ENCODE peak calls at places on chromosomes 2 and 18, in six cellular contexts. One of them, this sample, is unnamed. For H3K4me1, the result is how much of the 10 kb centered on the place peaks cover.

GRCh38 chr2:47016172-47016913 is 100.7 kb upstream of the MCFD2 start:
- DNase-seq in A549: peak
- DNase-seq in breast epithelium: no peak
- DNase-seq in mucosa of descending colon: peak
- DNase-seq in cardiac muscle cell: peak
- DNase-seq in tibial artery: no peak
- DNase-seq in this sample: peak

GRCh38 chr2:130355578-130356431 is at the start of gene PTPN18:
- DNase-seq in A549: peak
- DNase-seq in breast epithelium: peak
- DNase-seq in mucosa of descending colon: peak
- DNase-seq in cardiac muscle cell: peak
- DNase-seq in tibial artery: peak
- DNase-seq in this sample: peak

GRCh38 chr18:39454866-39455265 is 1889.3 kb upstream of the CELF4 start:
- DNase-seq in A549: no peak
- DNase-seq in breast epithelium: no peak
- DNase-seq in mucosa of descending colon: no peak
- DNase-seq in cardiac muscle cell: no peak
- DNase-seq in tibial artery: no peak
- DNase-seq in this sample: no peak

GRCh38 chr18:22378672-22379282 is 38.9 kb downstream of the CTAGE1 start:
- DNase-seq in A549: peak
- DNase-seq in breast epithelium: no peak
- DNase-seq in mucosa of descending colon: peak
- DNase-seq in cardiac muscle cell: peak
- DNase-seq in tibial artery: no peak
- DNase-seq in this sample: peak

GRCh38 chr2:71814885-71815284 is 332.8 kb downstream of the CYP26B1 start:
- DNase-seq in A549: no peak
- DNase-seq in breast epithelium: no peak
- DNase-seq in mucosa of descending colon: no peak
- DNase-seq in cardiac muscle cell: no peak
- DNase-seq in tibial artery: no peak
- DNase-seq in this sample: no peak

GRCh38 chr2:47058061-47058931 is 96.8 kb downstream of the STPG4 start:
- DNase-seq in A549: no peak
- DNase-seq in breast epithelium: no peak
- DNase-seq in mucosa of descending colon: peak
- DNase-seq in cardiac muscle cell: peak
- DNase-seq in tibial artery: peak
- DNase-seq in this sample: peak

GRCh38 chr2:173989886-173990744 is 24.9 kb upstream of the SP3 start:
- DNase-seq in A549: no peak
- DNase-seq in breast epithelium: no peak
- DNase-seq in mucosa of descending colon: no peak
- DNase-seq in cardiac muscle cell: no peak
- DNase-seq in tibial artery: no peak
- DNase-seq in this sample: no peak

GRCh38 chr2:224308267-224308911 is 93.5 kb downstream of the FAM124B start:
- DNase-seq in A549: no peak
- DNase-seq in breast epithelium: no peak
- DNase-seq in mucosa of descending colon: no peak
- DNase-seq in cardiac muscle cell: no peak
- DNase-seq in tibial artery: no peak
- DNase-seq in this sample: no peak

GRCh38 chr18:27315001-27315400 is 129.9 kb upstream of the CHST9 start:
- DNase-seq in A549: no peak
- DNase-seq in breast epithelium: no peak
- DNase-seq in mucosa of descending colon: no peak
- DNase-seq in cardiac muscle cell: peak
- DNase-seq in tibial artery: no peak
- DNase-seq in this sample: no peak

GRCh38 chr2:233331536-233331935 is 22.8 kb upstream of the DGKD start:
- DNase-seq in A549: no peak
- DNase-seq in breast epithelium: peak
- DNase-seq in mucosa of descending colon: peak
- DNase-seq in cardiac muscle cell: no peak
- DNase-seq in tibial artery: peak
- DNase-seq in this sample: peak

GRCh38 chr2:199543606-199544172 is 86.0 kb upstream of the SATB2 start:
- DNase-seq in A549: no peak
- DNase-seq in breast epithelium: no peak
- DNase-seq in mucosa of descending colon: no peak
- DNase-seq in cardiac muscle cell: no peak
- DNase-seq in tibial artery: no peak
- DNase-seq in this sample: no peak

GRCh38 chr18:36176177-36176584 is 11.1 kb upstream of the MOCOS start:
- DNase-seq in A549: no peak
- DNase-seq in breast epithelium: no peak
- DNase-seq in mucosa of descending colon: peak
- DNase-seq in cardiac muscle cell: no peak
- DNase-seq in tibial artery: no peak
- DNase-seq in this sample: peak

GRCh38 chr2:100391735-100392515 is 25.5 kb downstream of the CHST10 start:
- DNase-seq in A549: no peak
- DNase-seq in breast epithelium: peak
- DNase-seq in mucosa of descending colon: no peak
- DNase-seq in cardiac muscle cell: no peak
- DNase-seq in tibial artery: no peak
- DNase-seq in this sample: no peak

GRCh38 chr2:147463881-147464520 is 380.8 kb upstream of the ACVR2A start:
- DNase-seq in A549: no peak
- DNase-seq in breast epithelium: no peak
- DNase-seq in mucosa of descending colon: peak
- DNase-seq in cardiac muscle cell: no peak
- DNase-seq in tibial artery: no peak
- DNase-seq in this sample: peak

GRCh38 chr18:26082475-26082874 is 7.9 kb downstream of the SS18 start:
- DNase-seq in A549: no peak
- DNase-seq in breast epithelium: no peak
- DNase-seq in mucosa of descending colon: no peak
- DNase-seq in cardiac muscle cell: peak
- DNase-seq in tibial artery: no peak
- DNase-seq in this sample: no peak

GRCh38 chr18:46282177-46282570 is 178.0 kb downstream of the HAUS1 start:
- DNase-seq in A549: no peak
- DNase-seq in breast epithelium: no peak
- DNase-seq in mucosa of descending colon: no peak
- DNase-seq in cardiac muscle cell: no peak
- DNase-seq in tibial artery: no peak
- DNase-seq in this sample: no peak

GRCh38 chr2:222912117-222912516 is 51.3 kb downstream of the ACSL3 start:
- DNase-seq in A549: no peak
- DNase-seq in breast epithelium: no peak
- DNase-seq in mucosa of descending colon: no peak
- DNase-seq in cardiac muscle cell: peak
- DNase-seq in tibial artery: no peak
- DNase-seq in this sample: no peak

GRCh38 chr2:65576861-65577601 is 144.6 kb upstream of the SPRED2 start:
- DNase-seq in A549: peak
- DNase-seq in breast epithelium: no peak
- DNase-seq in mucosa of descending colon: no peak
- DNase-seq in cardiac muscle cell: peak
- DNase-seq in tibial artery: no peak
- DNase-seq in this sample: no peak

GRCh38 chr18:12886498-12887126 is 2.6 kb upstream of the PTPN2 start:
- DNase-seq in A549: no peak
- DNase-seq in breast epithelium: no peak
- DNase-seq in mucosa of descending colon: no peak
- DNase-seq in cardiac muscle cell: no peak
- DNase-seq in tibial artery: no peak
- DNase-seq in this sample: no peak

GRCh38 chr2:134446431-134447091 is 192.7 kb downstream of the MGAT5 start:
- DNase-seq in A549: no peak
- DNase-seq in breast epithelium: no peak
- DNase-seq in mucosa of descending colon: no peak
- DNase-seq in cardiac muscle cell: peak
- DNase-seq in tibial artery: no peak
- DNase-seq in this sample: no peak

GRCh38 chr2:20509766-20510490 is 63.1 kb downstream of the RHOB start:
- DNase-seq in A549: no peak
- DNase-seq in breast epithelium: peak
- DNase-seq in mucosa of descending colon: peak
- DNase-seq in cardiac muscle cell: peak
- DNase-seq in tibial artery: no peak
- DNase-seq in this sample: peak

GRCh38 chr18:28005164-28005563 is 171.8 kb downstream of the CDH2 start:
- DNase-seq in A549: no peak
- DNase-seq in breast epithelium: no peak
- DNase-seq in mucosa of descending colon: no peak
- DNase-seq in cardiac muscle cell: no peak
- DNase-seq in tibial artery: no peak
- DNase-seq in this sample: no peak

GRCh38 chr2:61042807-61043206 is 22.9 kb upstream of the SANBR start:
- DNase-seq in A549: no peak
- DNase-seq in breast epithelium: no peak
- DNase-seq in mucosa of descending colon: no peak
- DNase-seq in cardiac muscle cell: no peak
- DNase-seq in tibial artery: no peak
- DNase-seq in this sample: no peak

GRCh38 chr18:41887100-41887499 is 67.9 kb upstream of the PIK3C3 start:
- DNase-seq in A549: no peak
- DNase-seq in breast epithelium: no peak
- DNase-seq in mucosa of descending colon: no peak
- DNase-seq in cardiac muscle cell: no peak
- DNase-seq in tibial artery: no peak
- DNase-seq in this sample: no peak

GRCh38 chr18:10421859-10422258 is 32.6 kb upstream of the APCDD1 start:
- DNase-seq in A549: no peak
- DNase-seq in breast epithelium: no peak
- DNase-seq in mucosa of descending colon: no peak
- DNase-seq in cardiac muscle cell: peak
- DNase-seq in tibial artery: no peak
- DNase-seq in this sample: no peak

GRCh38 chr18:48609820-48610815 is 71.3 kb downstream of the CTIF start:
- DNase-seq in A549: no peak
- DNase-seq in breast epithelium: peak
- DNase-seq in mucosa of descending colon: no peak
- DNase-seq in cardiac muscle cell: no peak
- DNase-seq in tibial artery: no peak
- DNase-seq in this sample: no peak

GRCh38 chr2:181673178-181673577 is 7.1 kb downstream of the NEUROD1 start:
- DNase-seq in A549: no peak
- DNase-seq in breast epithelium: no peak
- DNase-seq in mucosa of descending colon: no peak
- DNase-seq in cardiac muscle cell: no peak
- DNase-seq in tibial artery: no peak
- DNase-seq in this sample: no peak

GRCh38 chr2:166451451-166451850 is 42.6 kb downstream of the SCN7A start:
- DNase-seq in A549: no peak
- DNase-seq in breast epithelium: no peak
- DNase-seq in mucosa of descending colon: no peak
- DNase-seq in cardiac muscle cell: no peak
- DNase-seq in tibial artery: no peak
- DNase-seq in this sample: no peak

GRCh38 chr2:174970092-174970491 is 35.1 kb downstream of the CHN1 start:
- DNase-seq in A549: no peak
- DNase-seq in breast epithelium: no peak
- DNase-seq in mucosa of descending colon: no peak
- DNase-seq in cardiac muscle cell: no peak
- DNase-seq in tibial artery: no peak
- DNase-seq in this sample: no peak

GRCh38 chr18:63181706-63182105 is 137.9 kb downstream of the BCL2 start:
- DNase-seq in A549: no peak
- DNase-seq in breast epithelium: no peak
- DNase-seq in mucosa of descending colon: no peak
- DNase-seq in cardiac muscle cell: no peak
- DNase-seq in tibial artery: no peak
- DNase-seq in this sample: no peak
- H3K4me1 ChIP-seq in A549: under half
- H3K4me1 ChIP-seq in breast epithelium: under half
- H3K4me1 ChIP-seq in mucosa of descending colon: half or more
- H3K4me1 ChIP-seq in cardiac muscle cell: under half
- H3K4me1 ChIP-seq in tibial artery: half or more
- H3K4me1 ChIP-seq in this sample: half or more

GRCh38 chr2:201250741-201251140 is 9.6 kb upstream of the CASP8 start:
- DNase-seq in A549: no peak
- DNase-seq in breast epithelium: no peak
- DNase-seq in mucosa of descending colon: no peak
- DNase-seq in cardiac muscle cell: no peak
- DNase-seq in tibial artery: no peak
- DNase-seq in this sample: no peak
- H3K4me1 ChIP-seq in A549: under half
- H3K4me1 ChIP-seq in breast epithelium: under half
- H3K4me1 ChIP-seq in mucosa of descending colon: under half
- H3K4me1 ChIP-seq in cardiac muscle cell: under half
- H3K4me1 ChIP-seq in tibial artery: under half
- H3K4me1 ChIP-seq in this sample: under half

GRCh38 chr2:122643725-122644329 is 888.4 kb downstream of the TSN start:
- DNase-seq in A549: no peak
- DNase-seq in breast epithelium: peak
- DNase-seq in mucosa of descending colon: peak
- DNase-seq in cardiac muscle cell: peak
- DNase-seq in tibial artery: no peak
- DNase-seq in this sample: no peak
- H3K4me1 ChIP-seq in A549: under half
- H3K4me1 ChIP-seq in breast epithelium: under half
- H3K4me1 ChIP-seq in mucosa of descending colon: under half
- H3K4me1 ChIP-seq in cardiac muscle cell: under half
- H3K4me1 ChIP-seq in tibial artery: under half
- H3K4me1 ChIP-seq in this sample: under half

DNA sequence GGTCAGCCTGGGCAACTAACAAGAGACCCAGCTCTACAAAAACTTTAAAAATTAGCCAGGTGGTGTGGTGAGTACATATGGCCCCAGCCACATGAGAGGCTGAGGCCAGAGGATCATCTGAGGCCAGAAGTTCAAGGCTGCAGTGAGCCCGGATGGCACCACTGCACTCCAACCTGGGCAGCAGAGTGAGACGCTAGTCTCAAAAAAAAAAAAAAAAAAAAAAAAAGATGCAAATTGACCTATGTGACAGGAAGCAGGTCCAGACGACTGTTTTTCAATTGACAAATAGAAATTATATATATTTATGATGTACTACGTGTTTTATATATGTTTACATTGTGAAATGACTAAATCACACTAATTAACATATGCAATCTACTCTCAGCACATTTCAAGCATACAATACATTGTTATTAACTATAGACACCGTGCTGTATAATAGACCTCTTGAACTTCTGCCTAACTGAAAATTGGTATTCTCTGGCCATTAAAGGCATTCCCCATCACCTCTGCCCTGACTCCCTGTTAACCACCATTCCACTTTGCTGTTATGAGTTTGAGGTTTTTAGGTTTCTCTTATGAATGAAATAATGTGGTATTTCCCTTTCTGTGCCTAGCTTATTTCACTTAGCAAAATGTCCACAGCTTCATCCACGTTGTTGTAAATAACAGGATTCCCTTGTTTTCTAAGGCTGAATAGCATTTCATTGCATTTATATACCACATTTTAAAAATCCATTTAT is 32.4 kb upstream of the MGAT4A start:
- DNase-seq in A549: no peak
- DNase-seq in breast epithelium: no peak
- DNase-seq in mucosa of descending colon: no peak
- DNase-seq in cardiac muscle cell: no peak
- DNase-seq in tibial artery: no peak
- DNase-seq in this sample: no peak
- H3K4me1 ChIP-seq in A549: under half
- H3K4me1 ChIP-seq in breast epithelium: under half
- H3K4me1 ChIP-seq in mucosa of descending colon: under half
- H3K4me1 ChIP-seq in cardiac muscle cell: under half
- H3K4me1 ChIP-seq in tibial artery: under half
- H3K4me1 ChIP-seq in this sample: under half

This sample was measured in transverse colon.